ENCODE peak calls at places on chromosomes 7 and 10, in five cellular contexts. I, F, D, C and B are unnamed samples.

GRCh38 chr10:19588608-19589007 is 227.6 kb upstream of the PLXDC2 start:
- DNase-seq in D (no peak), I (no peak), F (no peak), C (no peak), B (no peak)

GRCh38 chr10:23293145-23293724 is 51.4 kb downstream of the C10orf67 start:
- DNase-seq in F (no peak), D (no peak), I (no peak), C (peak; percentile 63), B (no peak)

GRCh38 chr10:73117976-73118743 is 7.9 kb downstream of the NUDT13 start:
- DNase-seq in I (no peak), F (no peak), D (no peak), C (no peak), B (no peak)

GRCh38 chr10:32963102-32963501 is 5.1 kb upstream of the ITGB1 start:
- DNase-seq in F (no peak), C (no peak), I (no peak), D (no peak), B (no peak)

GRCh38 chr7:17660116-17660515 is 280.2 kb downstream of the SNX13 start:
- DNase-seq in D (no peak), I (no peak), F (no peak), C (no peak), B (no peak)

GRCh38 chr10:44648691-44649090 is 262.4 kb upstream of the TMEM72 start:
- DNase-seq in D (no peak), C (no peak), I (no peak), F (no peak), B (no peak)

GRCh38 chr10:11036424-11037011 is 18.8 kb downstream of the CELF2 start:
- DNase-seq in C (peak; percentile 50), F (no peak), I (no peak), D (peak; percentile 56), B (peak; percentile 29)

GRCh38 chr7:34902181-34902580 is 135.1 kb downstream of the DPY19L1 start:
- DNase-seq in D (no peak), I (no peak), C (no peak), F (no peak), B (no peak)

GRCh38 chr10:130666215-130666614 is 530.0 kb downstream of the GLRX3 start:
- DNase-seq in I (no peak), C (no peak), F (no peak), D (no peak), B (no peak)

GRCh38 chr10:11404931-11405330 is 206.5 kb downstream of the USP6NL start:
- DNase-seq in D (no peak), I (no peak), F (no peak), C (no peak), B (no peak)

GRCh38 chr7:69599211-69599878 is 1.1 kb downstream of the AUTS2 start:
- DNase-seq in D (peak; percentile 3), C (peak; percentile 63), F (no peak), I (no peak), B (peak; percentile 26)

GRCh38 chr10:116771101-116771705 is 28.8 kb upstream of the HSPA12A start:
- DNase-seq in D (peak; percentile 35), C (no peak), I (peak; percentile 67), F (no peak), B (peak; percentile 93)

GRCh38 chr7:134297489-134297888 is 19.2 kb downstream of the SLC35B4 start:
- DNase-seq in C (no peak), I (no peak), D (no peak), F (no peak), B (no peak)

GRCh38 chr10:79401015-79401921 is 44.2 kb downstream of the ZCCHC24 start:
- DNase-seq in D (peak; percentile 30), C (no peak), F (no peak), I (peak; percentile 71), B (peak; percentile 59)

GRCh38 chr7:131034166-131034881 is 293.4 kb upstream of the MKLN1 start:
- DNase-seq in I (no peak), D (peak; percentile 91), F (no peak), C (no peak), B (peak; percentile 79)

GRCh38 chr7:131890191-131890590 is 333.8 kb upstream of the PODXL start:
- DNase-seq in I (no peak), C (no peak), D (no peak), F (no peak), B (no peak)

GRCh38 chr7:82732677-82733076 is 289.1 kb upstream of the CACNA2D1 start:
- DNase-seq in D (no peak), I (no peak), C (no peak), F (no peak), B (no peak)

GRCh38 chr10:119165171-119166110 is at the start of gene SFXN4:
- DNase-seq in I (peak; percentile 86), C (peak; percentile 82), D (peak; percentile 80), F (peak; percentile 15), B (peak; percentile 81)

GRCh38 chr7:77415474-77415821 is 701 bp downstream of the GSAP start:
- DNase-seq in I (no peak), F (no peak), D (peak; percentile 74), C (no peak), B (no peak)

GRCh38 chr10:3119796-3120459 is 52.6 kb downstream of the PFKP start:
- DNase-seq in I (no peak), F (no peak), C (peak; percentile 39), D (no peak), B (no peak)

GRCh38 chr7:142533920-142534319 is 215.4 kb upstream of the PRSS1 start:
- DNase-seq in C (no peak), F (no peak), I (no peak), D (no peak), B (no peak)

GRCh38 chr7:157389951-157390730 is 53.3 kb downstream of the DNAJB6 start:
- DNase-seq in I (no peak), D (no peak), F (no peak), C (no peak), B (no peak)

GRCh38 chr10:47311193-47311899 is 10.9 kb upstream of the GDF2 start:
- DNase-seq in I (no peak), C (no peak), F (no peak), D (peak; percentile 31), B (no peak)

GRCh38 chr10:47314416-47314970 is 7.8 kb upstream of the GDF2 start:
- DNase-seq in D (no peak), C (no peak), F (no peak), I (no peak), B (no peak)

GRCh38 chr10:47312663-47312995 is 9.6 kb upstream of the GDF2 start:
- DNase-seq in F (no peak), D (no peak), I (no peak), C (no peak), B (no peak)

GRCh38 chr10:47310090-47310505 is 10.1 kb downstream of the GDF10 start:
- DNase-seq in D (no peak), I (no peak), F (no peak), C (no peak), B (no peak)

DNA sequence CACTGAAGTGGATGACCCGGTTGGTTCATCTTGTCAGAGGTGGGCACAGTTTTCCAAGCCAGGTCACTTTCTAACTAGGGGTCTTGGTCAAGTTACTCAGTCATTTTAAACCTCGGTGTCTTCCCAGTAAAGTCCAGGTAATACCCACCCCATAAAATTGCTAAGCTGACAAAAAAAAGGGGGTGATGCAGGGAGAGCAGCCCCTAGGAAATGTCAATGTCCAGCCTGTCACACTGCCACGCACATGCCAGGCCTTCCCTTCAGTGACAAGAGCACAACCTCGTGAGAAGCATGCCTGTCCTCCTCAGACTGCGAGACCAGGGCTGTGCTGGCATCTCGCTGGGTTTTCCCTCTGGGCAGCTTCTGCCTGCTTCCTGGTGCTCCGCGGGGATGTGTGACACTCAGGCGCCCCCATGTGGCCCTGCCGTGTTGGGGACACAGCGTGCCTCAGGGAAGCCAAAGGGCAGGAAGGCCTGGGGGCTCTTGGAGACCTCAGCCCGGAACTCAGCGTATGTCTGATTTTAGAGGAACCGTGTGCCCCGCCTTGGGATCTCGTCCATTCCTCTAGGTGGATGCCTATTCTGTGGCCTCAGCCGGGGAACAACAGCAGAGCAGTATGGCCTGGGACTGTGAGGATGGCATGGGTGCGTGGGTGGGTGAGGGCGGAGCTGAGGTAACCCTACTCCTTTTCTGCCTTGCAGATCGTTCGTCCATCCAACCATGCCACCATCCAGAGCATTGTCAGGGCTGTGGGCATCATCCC is 10.2 kb upstream of the GDF2 start:
- DNase-seq in F (peak; percentile 60), I (peak; percentile 84), C (peak; percentile 89), D (peak; percentile 89), B (peak; percentile 80)
- TF ChIP-seq CTCF in F (peak; percentile 92), I (peak; percentile 85), C (peak; percentile 97), D (peak; percentile 91), B (peak; percentile 91)

GRCh38 chr10:68601490-68602265 is 41.5 kb downstream of the TET1 start:
- DNase-seq in F (no peak), C (no peak), D (no peak), I (no peak), B (no peak)

GRCh38 chr10:68599754-68600040 is 39.6 kb downstream of the TET1 start:
- DNase-seq in I (no peak), C (no peak), F (no peak), D (no peak), B (no peak)

GRCh38 chr10:68600041-68600778 is 40.1 kb downstream of the TET1 start:
- DNase-seq in I (peak; percentile 57), F (peak; percentile 11), D (peak; percentile 75), C (peak; percentile 92), B (peak; percentile 47)

GRCh38 chr10:68597407-68597806 is 37.3 kb downstream of the TET1 start:
- DNase-seq in D (no peak), C (no peak), F (no peak), I (no peak), B (no peak)

GRCh38 chr10:68598978-68599753 is 39.0 kb downstream of the TET1 start:
- DNase-seq in D (peak; percentile 80), I (peak; percentile 38), F (no peak), C (peak; percentile 50), B (peak; percentile 28)
- H3K27ac ChIP-seq in D (peak overlapping the region; percentile 60), I (peak overlapping the region; percentile 82), F (peak overlapping the region; percentile 37), C (peak overlapping the region; percentile 91), B (no peak overlapping the region)

DNA sequence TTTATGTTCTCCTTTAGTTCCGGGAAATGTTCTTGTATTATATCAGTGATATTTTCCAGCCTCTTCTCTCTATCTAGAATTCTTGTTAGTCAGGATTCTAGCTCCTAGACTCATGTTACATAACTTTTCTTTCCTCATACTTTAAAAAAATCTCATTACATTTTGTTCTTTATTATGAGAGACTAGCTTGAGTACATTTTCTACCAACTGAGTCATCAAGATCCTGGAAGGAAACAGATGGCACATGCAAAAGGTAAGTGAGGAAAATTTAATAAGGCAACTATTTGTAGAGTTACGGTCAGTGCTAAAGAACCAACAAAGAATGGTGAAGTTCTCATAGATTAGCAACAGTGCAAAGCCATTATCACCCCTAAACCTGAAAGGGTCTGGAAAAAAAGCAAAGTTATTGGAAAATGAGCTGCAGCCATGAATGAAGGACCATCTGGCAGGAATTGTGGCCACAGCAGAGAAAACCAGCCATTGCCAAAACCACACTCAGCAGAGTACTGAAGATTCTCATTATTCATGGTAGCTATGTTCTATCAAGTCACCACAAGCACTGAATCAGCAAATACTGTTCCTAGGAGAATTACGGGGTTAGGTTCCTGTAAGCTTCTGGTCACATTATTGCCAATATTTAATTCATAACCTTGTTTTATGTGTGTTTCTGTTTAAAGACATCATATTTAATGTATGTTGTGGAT is 98.3 kb upstream of the C7orf33 start:
- DNase-seq in C (no peak), F (no peak), D (no peak), I (no peak), B (no peak)
- H3K4me3 ChIP-seq in C (no peak overlapping the region), F (no peak overlapping the region), D (no peak overlapping the region), I (no peak overlapping the region), B (no peak overlapping the region)

DNA sequence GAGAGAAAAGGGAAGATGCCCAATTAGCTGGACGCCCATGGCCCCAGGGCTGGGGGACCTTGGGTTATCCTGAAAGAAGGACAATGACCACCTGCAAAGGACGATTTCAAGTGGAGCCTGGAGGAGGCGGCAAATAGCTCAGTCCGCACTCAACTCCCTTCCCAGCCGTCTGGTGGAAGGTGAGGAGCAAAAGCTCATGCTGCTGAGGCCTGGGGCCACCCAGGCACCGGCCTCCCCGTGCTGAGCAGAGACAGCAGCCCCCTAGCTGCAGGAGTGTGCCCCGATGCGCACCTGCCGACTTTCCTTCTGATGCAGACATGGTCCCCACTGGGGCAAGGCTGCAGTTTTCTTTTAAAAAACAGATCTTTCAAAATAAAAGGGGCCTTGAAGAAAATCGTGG is 7.9 kb downstream of the FAM20C start:
- DNase-seq in I (no peak), C (no peak), D (no peak), F (no peak), B (no peak)
- TF ChIP-seq CTCF in I (no peak), C (no peak), D (no peak), F (no peak), B (no peak)